ENCODE peak calls at places on chromosomes 7 and 10, in four cellular contexts. One of them, this sample, is unnamed.

GRCh38 chr7:154874409-154875113 is 128.4 kb downstream of the PAXIP1 start:
- DNase-seq in right atrium auricular region: no peak
- DNase-seq in AG04450: no peak
- DNase-seq in GM06990: no peak
- DNase-seq in this sample: no peak

GRCh38 chr7:13115829-13116228 is 428.4 kb downstream of the ARL4A start:
- DNase-seq in right atrium auricular region: no peak
- DNase-seq in AG04450: no peak
- DNase-seq in GM06990: no peak
- DNase-seq in this sample: no peak

GRCh38 chr10:22444219-22444788 is 99.0 kb downstream of the SPAG6 start:
- DNase-seq in right atrium auricular region: no peak
- DNase-seq in AG04450: no peak
- DNase-seq in GM06990: no peak
- DNase-seq in this sample: no peak

GRCh38 chr7:39683216-39683845 is 60.0 kb downstream of the RALA start:
- DNase-seq in right atrium auricular region: no peak
- DNase-seq in AG04450: no peak
- DNase-seq in GM06990: no peak
- DNase-seq in this sample: peak; percentile 76

GRCh38 chr7:636396-636795 is 90.1 kb upstream of the DNAAF5 start:
- DNase-seq in right atrium auricular region: no peak
- DNase-seq in AG04450: no peak
- DNase-seq in GM06990: no peak
- DNase-seq in this sample: peak; percentile 10

GRCh38 chr7:19957664-19958063 is 184.2 kb upstream of the TMEM196 start:
- DNase-seq in right atrium auricular region: no peak
- DNase-seq in AG04450: no peak
- DNase-seq in GM06990: no peak
- DNase-seq in this sample: peak; percentile 55

GRCh38 chr7:20393021-20394015 is 62.6 kb downstream of the ITGB8 start:
- DNase-seq in right atrium auricular region: no peak
- DNase-seq in AG04450: no peak
- DNase-seq in GM06990: no peak
- DNase-seq in this sample: no peak

GRCh38 chr7:32858648-32859047 is 32.9 kb downstream of the KBTBD2 start:
- DNase-seq in right atrium auricular region: no peak
- DNase-seq in AG04450: no peak
- DNase-seq in GM06990: no peak
- DNase-seq in this sample: no peak

GRCh38 chr7:143047327-143047726 is 4.8 kb upstream of the OR6V1 start:
- DNase-seq in right atrium auricular region: no peak
- DNase-seq in AG04450: no peak
- DNase-seq in GM06990: no peak
- DNase-seq in this sample: no peak

GRCh38 chr7:26724795-26725194 is 139.6 kb downstream of the SKAP2 start:
- DNase-seq in right atrium auricular region: no peak
- DNase-seq in AG04450: no peak
- DNase-seq in GM06990: no peak
- DNase-seq in this sample: peak; percentile 46

GRCh38 chr7:5597772-5598171 is 174.1 kb upstream of the TNRC18 start:
- DNase-seq in right atrium auricular region: no peak
- DNase-seq in AG04450: no peak
- DNase-seq in GM06990: no peak
- DNase-seq in this sample: peak; percentile 42

GRCh38 chr10:128125944-128126764 is at the start of gene MKI67:
- DNase-seq in right atrium auricular region: peak; percentile 75
- DNase-seq in AG04450: peak; percentile 57
- DNase-seq in GM06990: peak; percentile 92
- DNase-seq in this sample: peak; percentile 80

GRCh38 chr7:116872026-116872425 is 9.6 kb downstream of the CAPZA2 start:
- DNase-seq in right atrium auricular region: no peak
- DNase-seq in AG04450: no peak
- DNase-seq in GM06990: no peak
- DNase-seq in this sample: no peak

GRCh38 chr7:35970458-35970857 is 169.6 kb downstream of the SEPTIN7 start:
- DNase-seq in right atrium auricular region: no peak
- DNase-seq in AG04450: no peak
- DNase-seq in GM06990: no peak
- DNase-seq in this sample: no peak

GRCh38 chr7:107854989-107855388 is 36.0 kb upstream of the DLD start:
- DNase-seq in right atrium auricular region: no peak
- DNase-seq in AG04450: no peak
- DNase-seq in GM06990: no peak
- DNase-seq in this sample: peak; percentile 10

GRCh38 chr10:123236122-123236521 is 81.9 kb downstream of the BUB3 start:
- DNase-seq in right atrium auricular region: no peak
- DNase-seq in AG04450: no peak
- DNase-seq in GM06990: peak; percentile 16
- DNase-seq in this sample: peak; percentile 0
- TF ChIP-seq CTCF in right atrium auricular region: no peak
- TF ChIP-seq CTCF in AG04450: no peak
- TF ChIP-seq CTCF in GM06990: peak; percentile 27
- TF ChIP-seq CTCF in this sample: no peak

GRCh38 chr7:149811221-149811620 is 27.0 kb upstream of the ZNF862 start:
- DNase-seq in right atrium auricular region: no peak
- DNase-seq in AG04450: no peak
- DNase-seq in GM06990: no peak
- DNase-seq in this sample: peak; percentile 6

GRCh38 chr7:149811831-149812490 is 26.2 kb upstream of the ZNF862 start:
- DNase-seq in right atrium auricular region: no peak
- DNase-seq in AG04450: no peak
- DNase-seq in GM06990: no peak
- DNase-seq in this sample: no peak

GRCh38 chr7:149808311-149808710 is 29.9 kb upstream of the ZNF862 start:
- DNase-seq in right atrium auricular region: no peak
- DNase-seq in AG04450: no peak
- DNase-seq in GM06990: no peak
- DNase-seq in this sample: no peak

GRCh38 chr7:149806726-149807125 is 31.4 kb upstream of the ZNF862 start:
- DNase-seq in right atrium auricular region: no peak
- DNase-seq in AG04450: no peak
- DNase-seq in GM06990: no peak
- DNase-seq in this sample: no peak

GRCh38 chr7:149809215-149809614 is 29.0 kb upstream of the ZNF862 start:
- DNase-seq in right atrium auricular region: no peak
- DNase-seq in AG04450: no peak
- DNase-seq in GM06990: no peak
- DNase-seq in this sample: no peak
- H3K4me3 ChIP-seq in right atrium auricular region: no peak overlapping the region
- H3K4me3 ChIP-seq in AG04450: no peak overlapping the region
- H3K4me3 ChIP-seq in GM06990: no peak overlapping the region
- H3K4me3 ChIP-seq in this sample: no peak overlapping the region

DNA sequence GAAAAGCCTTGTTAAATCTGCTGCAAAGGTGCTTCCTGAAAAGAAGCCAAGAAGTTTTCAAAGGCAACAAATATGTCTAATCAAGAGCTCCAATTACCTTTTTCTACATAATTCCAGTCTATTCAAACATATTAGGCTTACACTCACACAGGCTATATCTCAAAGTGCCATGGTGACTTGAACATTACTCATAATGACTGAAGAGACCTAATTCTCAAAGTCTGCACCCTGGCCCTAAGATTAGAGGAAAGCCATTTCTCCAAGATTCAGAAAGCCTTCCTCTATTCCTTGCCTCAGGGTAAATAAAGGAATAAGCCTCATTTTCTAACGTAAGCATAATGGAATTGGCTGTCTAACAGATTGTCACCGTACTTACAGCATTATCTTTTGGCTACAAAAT is 78.3 kb upstream of the THSD7A start:
- DNase-seq in right atrium auricular region: no peak
- DNase-seq in AG04450: no peak
- DNase-seq in GM06990: no peak
- DNase-seq in this sample: no peak
- TF ChIP-seq CTCF in right atrium auricular region: no peak
- TF ChIP-seq CTCF in AG04450: no peak
- TF ChIP-seq CTCF in GM06990: no peak
- TF ChIP-seq CTCF in this sample: no peak

GRCh38 chr10:101567165-101568006 is 20.7 kb downstream of the POLL start:
- DNase-seq in right atrium auricular region: no peak
- DNase-seq in AG04450: no peak
- DNase-seq in GM06990: no peak
- DNase-seq in this sample: no peak
- H3K4me3 ChIP-seq in right atrium auricular region: no peak overlapping the region
- H3K4me3 ChIP-seq in AG04450: no peak overlapping the region
- H3K4me3 ChIP-seq in GM06990: no peak overlapping the region
- H3K4me3 ChIP-seq in this sample: no peak overlapping the region

GRCh38 chr7:103879411-103879810 is 110.0 kb downstream of the RELN start:
- DNase-seq in right atrium auricular region: no peak
- DNase-seq in AG04450: no peak
- DNase-seq in GM06990: no peak
- DNase-seq in this sample: no peak
- TF ChIP-seq CTCF in right atrium auricular region: no peak
- TF ChIP-seq CTCF in AG04450: no peak
- TF ChIP-seq CTCF in GM06990: no peak
- TF ChIP-seq CTCF in this sample: no peak

DNA sequence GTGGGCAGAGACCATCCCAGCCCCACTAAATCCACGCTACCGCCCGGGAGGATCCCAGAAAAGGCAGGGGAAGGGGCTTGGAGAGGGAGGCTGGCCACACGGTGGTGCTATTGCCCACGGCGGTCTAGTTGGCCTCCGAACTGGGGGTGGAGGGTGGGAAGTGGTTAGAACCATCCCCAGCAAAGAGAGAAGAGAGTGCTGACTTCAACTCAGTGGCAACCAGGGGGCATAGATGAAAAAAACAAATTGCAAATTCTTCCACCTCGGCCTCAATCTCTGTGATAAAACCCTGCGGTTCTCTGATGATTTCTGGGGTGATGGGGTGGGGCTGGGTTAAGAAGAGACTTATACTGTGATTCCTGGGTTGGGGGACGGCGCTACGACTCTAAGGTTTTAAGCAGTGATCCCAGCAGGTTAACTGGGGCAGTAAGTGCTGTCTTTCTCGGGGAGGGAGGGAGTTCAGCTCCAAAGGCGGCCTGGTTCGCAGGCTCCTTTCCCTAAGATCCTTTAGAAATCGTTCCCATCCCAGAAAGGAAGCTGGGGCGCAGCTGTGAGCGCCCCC is 154.5 kb upstream of the LYZL2 start:
- DNase-seq in right atrium auricular region: peak; percentile 86
- DNase-seq in AG04450: peak; percentile 81
- DNase-seq in GM06990: peak; percentile 76
- DNase-seq in this sample: peak; percentile 88
- H3K4me3 ChIP-seq in right atrium auricular region: peak overlapping the region; percentile 77
- H3K4me3 ChIP-seq in AG04450: no peak overlapping the region
- H3K4me3 ChIP-seq in GM06990: peak overlapping the region; percentile 67
- H3K4me3 ChIP-seq in this sample: peak overlapping the region; percentile 51

This sample was measured in AG10803.